ENCODE peak calls at places on chromosome 7, in four cellular contexts. G is K562, X is SK-N-SH, J is GM12878. E is an unnamed sample.

GRCh38 chr7:108347616-108348015 is 108.6 kb downstream of the NRCAM start:
- DNase-seq in G (no peak), X (no peak), J (no peak), E (peak)

GRCh38 chr7:32616625-32617024 is 121.3 kb downstream of the AVL9 start:
- DNase-seq in G (peak), X (no peak), J (no peak), E (no peak)

GRCh38 chr7:153087498-153087897 is 327.9 kb downstream of the ACTR3B start:
- DNase-seq in G (no peak), X (peak), J (no peak), E (no peak)

GRCh38 chr7:40694991-40695390 is 560.2 kb downstream of the SUGCT start:
- DNase-seq in G (no peak), X (no peak), J (no peak), E (no peak)

GRCh38 chr7:53070883-53071282 is 35.5 kb downstream of the POM121L12 start:
- DNase-seq in G (no peak), X (no peak), J (no peak), E (no peak)

GRCh38 chr7:157482011-157482410 is 145.2 kb downstream of the DNAJB6 start:
- DNase-seq in G (no peak), X (no peak), J (no peak), E (no peak)

GRCh38 chr7:157479326-157479725 is 142.5 kb downstream of the DNAJB6 start:
- DNase-seq in G (no peak), X (no peak), J (no peak), E (no peak)

GRCh38 chr7:42289473-42289872 is 52.5 kb upstream of the GLI3 start:
- DNase-seq in G (no peak), X (no peak), J (no peak), E (no peak)

GRCh38 chr7:148883233-148884048 is 650 bp downstream of the EZH2 start:
- DNase-seq in G (peak), X (peak), J (no peak), E (no peak)

GRCh38 chr7:80139179-80139578 is 4.5 kb downstream of the GNAI1 start:
- DNase-seq in G (no peak), X (no peak), J (no peak), E (no peak)

GRCh38 chr7:36151921-36152755 is 916 bp upstream of the EEPD1 start:
- DNase-seq in G (no peak), X (no peak), J (no peak), E (no peak)

GRCh38 chr7:100157069-100157333 is 1.5 kb downstream of the TRAPPC14 start:
- DNase-seq in G (no peak), X (no peak), J (no peak), E (no peak)

DNA sequence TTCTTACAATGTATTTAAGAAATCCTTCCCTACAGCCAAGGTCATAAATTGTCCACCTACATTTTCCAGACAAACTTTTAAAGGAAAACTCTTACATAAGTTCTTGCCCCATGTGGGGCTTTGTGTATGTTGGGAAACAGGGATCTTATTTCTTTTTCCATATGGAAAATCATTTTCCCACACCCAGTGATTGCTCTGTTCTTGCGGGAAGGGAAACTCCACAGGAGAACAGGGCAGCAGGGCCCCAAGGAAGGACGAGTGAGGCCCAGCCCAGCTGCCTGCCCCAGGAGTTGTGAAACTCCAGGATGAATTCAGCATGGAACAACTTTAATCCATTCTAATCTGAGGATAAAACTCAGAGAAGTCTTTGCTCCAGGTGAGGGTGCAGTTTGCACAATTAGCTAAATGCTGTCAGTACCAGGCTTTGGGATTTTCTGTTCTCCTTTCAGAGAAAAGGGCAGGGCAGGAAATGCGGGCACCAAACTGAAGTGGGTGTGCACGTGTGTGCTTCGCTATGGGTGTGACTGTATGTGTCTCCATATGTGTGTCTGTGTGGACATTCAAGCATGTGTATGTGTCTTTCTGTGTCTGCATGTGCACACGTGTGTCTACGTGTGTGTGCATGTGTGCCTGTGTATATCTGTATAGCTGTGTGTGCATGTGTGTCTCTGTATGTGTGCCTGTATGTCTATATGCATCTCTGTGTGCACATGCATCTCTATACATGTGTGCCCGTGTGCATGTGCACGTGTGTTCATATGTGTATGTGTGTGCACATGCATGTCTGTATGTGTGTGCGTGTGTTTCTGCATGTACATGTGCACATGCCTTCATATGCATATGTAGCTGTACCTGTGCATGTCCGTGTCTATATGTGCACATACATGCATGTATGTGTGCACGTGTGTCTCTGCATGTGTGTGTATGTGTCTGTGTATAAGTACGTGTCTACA is 102.0 kb upstream of the FAM20C start:
- DNase-seq in G (no peak), X (no peak), J (no peak), E (no peak)
- H3K9ac ChIP-seq in G (no peak), X (peak), J (no peak), E (no peak)

GRCh38 chr7:2140216-2140870 is 92.4 kb downstream of the MAD1L1 start:
- DNase-seq in G (no peak), X (no peak), J (no peak), E (no peak)

GRCh38 chr7:2141011-2141410 is 91.7 kb downstream of the MAD1L1 start:
- DNase-seq in G (no peak), X (no peak), J (no peak), E (no peak)

GRCh38 chr7:2141656-2142055 is 91.1 kb downstream of the MAD1L1 start:
- DNase-seq in G (no peak), X (no peak), J (no peak), E (no peak)

GRCh38 chr7:2139004-2139652 is 93.6 kb downstream of the MAD1L1 start:
- DNase-seq in G (no peak), X (no peak), J (no peak), E (no peak)

GRCh38 chr7:2138146-2138765 is 94.5 kb downstream of the MAD1L1 start:
- DNase-seq in G (no peak), X (peak), J (peak), E (no peak)
- TF ChIP-seq SMC3 in G (no peak), X (no peak), J (no peak), E (no peak)

GRCh38 chr7:29990931-29991330 is 1.3 kb upstream of the SCRN1 start:
- DNase-seq in G (no peak), X (no peak), J (no peak), E (peak)

GRCh38 chr7:29988391-29989256 is 977 bp downstream of the SCRN1 start:
- DNase-seq in G (no peak), X (peak), J (peak), E (peak)

GRCh38 chr7:29987083-29987482 is 2.5 kb downstream of the SCRN1 start:
- DNase-seq in G (no peak), X (no peak), J (no peak), E (peak)

GRCh38 chr7:29987821-29988317 is 1.7 kb downstream of the SCRN1 start:
- DNase-seq in G (no peak), X (peak), J (no peak), E (peak)

DNA sequence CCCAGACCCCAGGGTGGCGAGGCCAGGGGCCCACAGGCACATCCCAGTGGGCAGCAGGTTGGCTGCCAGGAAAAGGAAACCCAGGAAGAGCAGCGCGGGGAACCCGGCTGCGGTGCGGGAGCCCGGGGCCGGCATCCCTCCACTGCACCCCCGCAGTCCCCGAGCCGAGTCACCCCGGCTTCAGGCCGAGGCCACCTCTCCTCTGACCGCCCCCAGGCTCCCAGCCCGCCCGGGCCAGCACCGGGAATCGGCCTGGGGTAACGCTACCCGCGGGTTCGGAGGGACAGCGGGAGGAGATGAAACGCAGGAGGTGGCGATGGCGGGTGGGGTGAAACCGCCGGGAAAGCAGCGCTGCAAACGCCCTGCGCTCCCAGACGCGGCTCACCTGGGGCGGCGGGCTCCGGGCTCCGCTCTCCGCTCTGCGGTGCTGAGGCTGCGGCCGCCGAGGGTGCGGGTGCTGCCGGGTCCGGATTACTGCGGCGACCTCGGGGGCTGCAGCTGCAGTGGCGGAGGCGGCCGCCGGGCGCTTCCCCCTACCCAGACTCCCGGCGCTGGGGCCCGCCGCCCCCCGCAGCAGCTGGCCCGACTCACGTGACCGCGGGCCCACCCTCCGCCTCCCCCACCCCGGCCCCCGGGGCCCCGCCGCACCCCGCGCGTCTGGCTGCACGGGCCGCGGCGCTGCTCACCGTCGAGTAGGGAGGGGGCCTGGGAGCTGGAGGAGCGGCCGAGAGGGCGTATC is at the start of gene SCRN1:
- DNase-seq in G (peak), X (peak), J (no peak), E (peak)
- TF ChIP-seq POLR2AphosphoS5 in G (no peak), X (peak), J (no peak), E (peak)

GRCh38 chr7:4724648-4725013 is 42.5 kb downstream of the FOXK1 start:
- DNase-seq in G (no peak), X (peak), J (no peak), E (peak)
- H3K9ac ChIP-seq in G (no peak), X (peak), J (peak), E (peak)

GRCh38 chr7:82317257-82317721 is 126.3 kb downstream of the CACNA2D1 start:
- DNase-seq in G (no peak), X (no peak), J (no peak), E (no peak)
- TF ChIP-seq SMC3 in G (no peak), X (no peak), J (no peak), E (no peak)

GRCh38 chr7:136940122-136940521 is 71.7 kb downstream of the CHRM2 start:
- DNase-seq in G (no peak), X (no peak), J (no peak), E (no peak)

GRCh38 chr7:136942396-136942795 is 73.9 kb downstream of the CHRM2 start:
- DNase-seq in G (no peak), X (no peak), J (no peak), E (no peak)

GRCh38 chr7:136941815-136942214 is 73.4 kb downstream of the CHRM2 start:
- DNase-seq in G (no peak), X (no peak), J (no peak), E (no peak)

GRCh38 chr7:136940917-136941316 is 72.5 kb downstream of the CHRM2 start:
- DNase-seq in G (no peak), X (no peak), J (no peak), E (no peak)

DNA sequence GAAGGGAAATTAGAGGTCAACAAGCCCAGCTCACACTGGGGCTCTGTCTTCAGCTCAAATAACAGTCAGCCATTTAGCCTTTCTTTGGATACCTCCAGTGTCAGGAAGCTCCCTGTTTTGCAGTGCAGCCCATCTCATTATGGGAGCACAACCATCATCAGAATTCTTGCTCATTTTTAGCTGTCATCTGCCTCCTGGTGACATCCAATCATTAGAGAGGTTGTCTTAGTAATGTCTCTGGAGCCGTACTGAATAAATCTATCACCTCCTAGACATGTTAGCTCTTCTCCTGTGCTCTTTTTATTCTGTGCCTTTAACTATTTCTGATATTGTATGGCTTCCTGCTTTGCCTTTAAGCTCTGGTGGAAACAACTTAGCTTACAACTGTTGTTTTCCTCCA is 74.5 kb downstream of the CHRM2 start:
- DNase-seq in G (no peak), X (no peak), J (no peak), E (no peak)
- TF ChIP-seq POLR2AphosphoS5 in G (no peak), X (no peak), J (no peak), E (no peak)

GRCh38 chr7:44377681-44378421 is 52.5 kb upstream of the CAMK2B start:
- DNase-seq in G (no peak), X (peak), J (peak), E (no peak)
- H3K9ac ChIP-seq in G (no peak), X (no peak), J (no peak), E (no peak)

GRCh38 chr7:38934536-38934935 is 25.5 kb upstream of the VPS41 start:
- DNase-seq in G (no peak), X (no peak), J (no peak), E (no peak)
- TF ChIP-seq SMC3 in G (no peak), X (no peak), J (no peak), E (no peak)

E was measured in HepG2.